ENCODE peak calls at places on chromosomes 4 and X, in five cellular contexts. V, O, N, I and W are unnamed samples. For H3K4me1, the result is how much of the 10 kb centered on the place peaks cover.

GRCh38 chrX:82081027-82081426 is 879.1 kb downstream of the SH3BGRL start:
- DNase-seq in O (no peak), V (no peak), N (no peak), I (no peak), W (no peak)

GRCh38 chr4:951594-952468 is 19.6 kb downstream of the TMEM175 start:
- DNase-seq in V (no peak), I (peak), N (peak), O (no peak), W (no peak)

GRCh38 chrX:155966876-155967275 is 30.6 kb upstream of the IL9R start:
- DNase-seq in V (peak), O (peak), I (no peak), N (no peak), W (peak)

GRCh38 chrX:153065389-153065788 is 6.9 kb upstream of the PNMA6A start:
- DNase-seq in I (no peak), O (peak), V (no peak), N (no peak), W (peak)

GRCh38 chrX:87679849-87680248 is 162.2 kb downstream of the KLHL4 start:
- DNase-seq in V (no peak), N (no peak), I (no peak), O (no peak), W (no peak)

GRCh38 chr4:103036169-103036568 is 16.7 kb upstream of the SLC9B1 start:
- DNase-seq in N (no peak), V (no peak), I (no peak), O (no peak), W (no peak)

GRCh38 chr4:13905543-13905942 is 278.0 kb upstream of the BOD1L1 start:
- DNase-seq in O (no peak), N (no peak), I (no peak), V (no peak), W (no peak)

GRCh38 chr4:4857809-4858508 is 1.5 kb upstream of the MSX1 start:
- DNase-seq in I (peak), N (no peak), V (no peak), O (no peak), W (no peak)

GRCh38 chr4:40475609-40476008 is 140.5 kb downstream of the CHRNA9 start:
- DNase-seq in O (peak), I (no peak), N (no peak), V (no peak), W (no peak)

GRCh38 chr4:27360651-27361347 is 500.2 kb downstream of the STIM2 start:
- DNase-seq in V (no peak), O (no peak), I (no peak), N (no peak), W (peak)

GRCh38 chr4:88352062-88352461 is 26.6 kb upstream of the HERC6 start:
- DNase-seq in V (no peak), O (no peak), I (no peak), N (no peak), W (peak)

GRCh38 chr4:86596802-86597201 is 2.7 kb downstream of the PTPN13 start:
- DNase-seq in O (no peak), I (no peak), N (no peak), V (peak), W (peak)

GRCh38 chrX:134388161-134389109 is 71.5 kb upstream of the HPRT1 start:
- DNase-seq in I (no peak), N (no peak), O (no peak), V (no peak), W (no peak)

GRCh38 chrX:38860106-38861013 is 59.1 kb downstream of the MID1IP1 start:
- DNase-seq in V (no peak), O (no peak), N (no peak), I (no peak), W (no peak)

GRCh38 chr4:146096374-146096773 is 79.1 kb upstream of the LSM6 start:
- DNase-seq in V (no peak), N (no peak), I (no peak), O (no peak), W (no peak)

GRCh38 chr4:153095448-153096204 is 108.6 kb upstream of the TRIM2 start:
- DNase-seq in V (no peak), N (no peak), O (no peak), I (no peak), W (peak)

GRCh38 chrX:39012561-39013209 is 211.4 kb downstream of the MID1IP1 start:
- DNase-seq in I (no peak), V (no peak), N (no peak), O (no peak), W (peak)

GRCh38 chr4:114734581-114734980 is 136.0 kb downstream of the UGT8 start:
- DNase-seq in O (no peak), I (no peak), N (no peak), V (no peak), W (peak)

GRCh38 chrX:107978707-107979307 is 3.4 kb downstream of the TEX13B start:
- DNase-seq in V (peak), N (no peak), O (peak), I (no peak), W (peak)

GRCh38 chr4:54152846-54153600 is 53.1 kb downstream of the GSX2 start:
- DNase-seq in I (no peak), N (no peak), V (no peak), O (no peak), W (peak)

GRCh38 chr4:52103314-52103713 is 52.2 kb downstream of the SPATA18 start:
- DNase-seq in I (no peak), V (no peak), N (no peak), O (no peak), W (peak)

GRCh38 chrX:108439961-108440696 is 491 bp downstream of the COL4A5 start:
- DNase-seq in I (no peak), O (peak), N (peak), V (no peak), W (peak)

GRCh38 chr4:62618042-62618441 is 1417.9 kb downstream of the ADGRL3 start:
- DNase-seq in N (no peak), O (no peak), V (no peak), I (no peak), W (no peak)

GRCh38 chrX:100731441-100732281 is at the start of gene SYTL4:
- DNase-seq in V (peak), O (peak), I (peak), N (peak), W (peak)

GRCh38 chrX:8783100-8784098 is 17.8 kb downstream of the FAM9A start:
- DNase-seq in I (peak), N (no peak), V (no peak), O (peak), W (no peak)

GRCh38 chrX:154548028-154548316 is 552 bp downstream of the IKBKG start:
- DNase-seq in N (no peak), I (no peak), V (no peak), O (no peak), W (peak)

GRCh38 chr4:11507920-11508319 is 79.2 kb upstream of the HS3ST1 start:
- DNase-seq in O (no peak), N (no peak), I (no peak), V (no peak), W (no peak)

DNA sequence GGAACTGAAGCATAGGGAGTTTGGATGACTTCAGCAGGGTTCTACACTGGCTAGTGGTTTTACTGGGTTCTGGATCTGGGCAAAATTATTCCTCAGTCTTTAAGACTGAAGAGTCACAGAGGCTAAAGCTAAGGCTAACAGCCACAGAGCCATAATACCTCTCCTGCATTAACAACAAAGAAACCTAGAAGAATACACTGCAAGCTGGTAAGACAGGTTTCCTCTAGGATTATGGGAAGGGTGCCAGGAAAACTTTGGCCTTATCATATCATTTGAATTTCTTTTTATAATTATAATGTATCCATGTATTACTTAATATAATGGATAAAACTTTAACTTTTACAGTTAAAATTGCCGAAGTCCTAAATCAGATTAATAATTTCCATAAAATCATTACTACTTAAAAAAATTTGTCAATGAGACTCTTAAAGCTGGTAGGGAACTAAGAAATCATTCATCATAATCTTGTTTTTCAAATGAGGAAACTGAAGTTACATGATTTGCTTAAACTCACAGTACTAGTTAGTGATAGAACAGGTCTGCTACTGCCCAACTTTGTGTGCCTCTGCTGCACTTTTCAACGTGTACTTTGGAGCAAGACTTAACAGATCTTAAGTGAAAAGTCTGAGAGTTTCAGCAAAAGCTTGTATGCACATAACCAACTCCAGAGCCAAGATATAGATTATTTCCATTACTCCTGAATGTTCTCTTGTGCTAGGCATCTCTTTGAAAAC is 24.2 kb upstream of the PGRMC2 start:
- DNase-seq in I (no peak), N (no peak), V (no peak), O (no peak), W (no peak)
- H3K4me1 ChIP-seq in I (under half), N (under half), V (under half), O (under half), W (under half)

GRCh38 chrX:19678941-19679340 is 163.6 kb upstream of the MAP3K15 start:
- DNase-seq in V (no peak), O (no peak), I (no peak), N (no peak), W (no peak)
- H3K4me1 ChIP-seq in V (under half), O (half or more), I (under half), N (under half), W (under half)

GRCh38 chr4:71830497-71831178 is 46.8 kb upstream of the GC start:
- DNase-seq in I (no peak), N (no peak), O (no peak), V (no peak), W (no peak)
- H3K4me1 ChIP-seq in I (under half), N (under half), O (under half), V (under half), W (under half)

GRCh38 chr4:184344435-184344834 is 126.8 kb upstream of the ENPP6 start:
- DNase-seq in N (no peak), O (no peak), V (no peak), I (no peak), W (no peak)
- H3K4me1 ChIP-seq in N (under half), O (under half), V (under half), I (half or more), W (under half)

GRCh38 chr4:81510643-81511189 is 39.0 kb upstream of the RASGEF1B start:
- DNase-seq in V (no peak), N (no peak), O (no peak), I (no peak), W (no peak)
- H3K4me1 ChIP-seq in V (under half), N (under half), O (under half), I (under half), W (under half)

GRCh38 chr4:113365377-113365776 is 315.9 kb downstream of the ANK2 start:
- DNase-seq in V (no peak), N (no peak), I (no peak), O (no peak), W (no peak)

GRCh38 chr4:113371061-113371460 is 321.6 kb downstream of the ANK2 start:
- DNase-seq in I (no peak), O (no peak), V (no peak), N (no peak), W (no peak)

GRCh38 chr4:113368056-113368455 is 318.6 kb downstream of the ANK2 start:
- DNase-seq in N (no peak), O (no peak), V (no peak), I (no peak), W (peak)
- H3K4me1 ChIP-seq in N (under half), O (under half), V (under half), I (under half), W (under half)

GRCh38 chr4:55673424-55673823 is 37.3 kb upstream of the NMU start:
- DNase-seq in V (no peak), N (no peak), I (no peak), O (no peak), W (no peak)
- H3K4me1 ChIP-seq in V (under half), N (under half), I (under half), O (under half), W (under half)

GRCh38 chr4:182449960-182450359 is 206.8 kb downstream of the TENM3 start:
- DNase-seq in O (no peak), N (no peak), I (no peak), V (no peak), W (peak)
- H3K4me1 ChIP-seq in O (under half), N (under half), I (under half), V (under half), W (under half)

DNA sequence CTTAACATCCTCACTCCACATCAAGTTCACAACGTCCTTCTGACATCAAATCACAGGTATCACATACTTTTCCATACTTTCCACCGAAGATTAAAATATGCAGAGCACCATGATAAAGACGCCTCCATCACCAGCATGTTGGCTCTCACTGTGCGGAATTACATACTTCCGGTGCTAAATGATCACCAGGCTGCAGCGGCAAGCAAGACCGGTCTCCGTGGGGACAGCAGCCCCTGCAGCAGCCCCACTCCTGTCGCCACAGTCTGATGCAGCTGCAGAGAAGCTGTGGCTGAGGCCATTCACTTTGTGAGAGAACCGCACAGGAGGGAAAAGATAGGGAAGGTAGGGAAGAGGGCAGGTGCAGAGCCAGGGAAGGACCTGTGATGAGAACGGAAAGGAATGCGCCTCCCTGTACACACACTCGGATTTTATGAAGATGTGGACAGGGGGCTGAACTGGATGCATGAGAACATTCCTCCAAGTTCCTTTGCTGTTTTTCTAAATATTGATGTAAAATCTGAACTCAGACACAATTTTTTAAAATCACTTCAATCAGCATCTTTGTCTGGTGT is 38.3 kb downstream of the AFAP1 start:
- DNase-seq in O (no peak), N (no peak), I (peak), V (no peak), W (no peak)
- H3K4me1 ChIP-seq in O (half or more), N (under half), I (under half), V (under half), W (half or more)